ENCODE peak calls at places on chromosomes 7 and 10, in five cellular contexts. One of them, this sample, is unnamed.

GRCh38 chr10:110081914-110082313 is 74.1 kb downstream of the ADD3 start:
- DNase-seq in NCI-H1092 treated with DMSO at 0.1 percent for 48 hours: peak
- DNase-seq in stimulated activated CD4-positive, alpha-beta T cell treated with anti-CD3 and anti-CD28 coated beads, Interleukin-2, amount 100 ng/mL, for 48 hours: no peak
- DNase-seq in AG09319: no peak
- DNase-seq in GM04504: no peak
- DNase-seq in this sample: peak

GRCh38 chr10:43304687-43305333 is 37.9 kb upstream of the RASGEF1A start:
- DNase-seq in NCI-H1092 treated with DMSO at 0.1 percent for 48 hours: no peak
- DNase-seq in stimulated activated CD4-positive, alpha-beta T cell treated with anti-CD3 and anti-CD28 coated beads, Interleukin-2, amount 100 ng/mL, for 48 hours: peak
- DNase-seq in AG09319: no peak
- DNase-seq in GM04504: no peak
- DNase-seq in this sample: no peak

GRCh38 chr7:114173170-114173569 is 241.4 kb upstream of the FOXP2 start:
- DNase-seq in NCI-H1092 treated with DMSO at 0.1 percent for 48 hours: no peak
- DNase-seq in stimulated activated CD4-positive, alpha-beta T cell treated with anti-CD3 and anti-CD28 coated beads, Interleukin-2, amount 100 ng/mL, for 48 hours: no peak
- DNase-seq in AG09319: no peak
- DNase-seq in GM04504: no peak
- DNase-seq in this sample: no peak

GRCh38 chr7:21550076-21550475 is 7.2 kb downstream of the DNAH11 start:
- DNase-seq in NCI-H1092 treated with DMSO at 0.1 percent for 48 hours: no peak
- DNase-seq in stimulated activated CD4-positive, alpha-beta T cell treated with anti-CD3 and anti-CD28 coated beads, Interleukin-2, amount 100 ng/mL, for 48 hours: no peak
- DNase-seq in AG09319: no peak
- DNase-seq in GM04504: no peak
- DNase-seq in this sample: no peak

GRCh38 chr10:30705086-30705624 is 75.6 kb upstream of the LYZL2 start:
- DNase-seq in NCI-H1092 treated with DMSO at 0.1 percent for 48 hours: peak
- DNase-seq in stimulated activated CD4-positive, alpha-beta T cell treated with anti-CD3 and anti-CD28 coated beads, Interleukin-2, amount 100 ng/mL, for 48 hours: no peak
- DNase-seq in AG09319: no peak
- DNase-seq in GM04504: no peak
- DNase-seq in this sample: peak

GRCh38 chr7:27605689-27606269 is 56.9 kb downstream of the HIBADH start:
- DNase-seq in NCI-H1092 treated with DMSO at 0.1 percent for 48 hours: peak
- DNase-seq in stimulated activated CD4-positive, alpha-beta T cell treated with anti-CD3 and anti-CD28 coated beads, Interleukin-2, amount 100 ng/mL, for 48 hours: no peak
- DNase-seq in AG09319: no peak
- DNase-seq in GM04504: no peak
- DNase-seq in this sample: peak

GRCh38 chr10:131896403-131896802 is 4.4 kb upstream of the PPP2R2D start:
- DNase-seq in NCI-H1092 treated with DMSO at 0.1 percent for 48 hours: no peak
- DNase-seq in stimulated activated CD4-positive, alpha-beta T cell treated with anti-CD3 and anti-CD28 coated beads, Interleukin-2, amount 100 ng/mL, for 48 hours: no peak
- DNase-seq in AG09319: no peak
- DNase-seq in GM04504: no peak
- DNase-seq in this sample: no peak

GRCh38 chr10:123870260-123870659 is 21.3 kb downstream of the CPXM2 start:
- DNase-seq in NCI-H1092 treated with DMSO at 0.1 percent for 48 hours: no peak
- DNase-seq in stimulated activated CD4-positive, alpha-beta T cell treated with anti-CD3 and anti-CD28 coated beads, Interleukin-2, amount 100 ng/mL, for 48 hours: no peak
- DNase-seq in AG09319: no peak
- DNase-seq in GM04504: no peak
- DNase-seq in this sample: peak

GRCh38 chr10:52674474-52674873 is 98.1 kb downstream of the MBL2 start:
- DNase-seq in NCI-H1092 treated with DMSO at 0.1 percent for 48 hours: no peak
- DNase-seq in stimulated activated CD4-positive, alpha-beta T cell treated with anti-CD3 and anti-CD28 coated beads, Interleukin-2, amount 100 ng/mL, for 48 hours: no peak
- DNase-seq in AG09319: no peak
- DNase-seq in GM04504: no peak
- DNase-seq in this sample: no peak

GRCh38 chr10:35578608-35578956 is 26.6 kb upstream of the GJD4 start:
- DNase-seq in NCI-H1092 treated with DMSO at 0.1 percent for 48 hours: no peak
- DNase-seq in stimulated activated CD4-positive, alpha-beta T cell treated with anti-CD3 and anti-CD28 coated beads, Interleukin-2, amount 100 ng/mL, for 48 hours: no peak
- DNase-seq in AG09319: no peak
- DNase-seq in GM04504: no peak
- DNase-seq in this sample: no peak

GRCh38 chr10:111885919-111886318 is 297.6 kb downstream of the GPAM start:
- DNase-seq in NCI-H1092 treated with DMSO at 0.1 percent for 48 hours: no peak
- DNase-seq in stimulated activated CD4-positive, alpha-beta T cell treated with anti-CD3 and anti-CD28 coated beads, Interleukin-2, amount 100 ng/mL, for 48 hours: no peak
- DNase-seq in AG09319: no peak
- DNase-seq in GM04504: no peak
- DNase-seq in this sample: no peak

GRCh38 chr10:113382691-113383090 is 170.2 kb upstream of the HABP2 start:
- DNase-seq in NCI-H1092 treated with DMSO at 0.1 percent for 48 hours: no peak
- DNase-seq in stimulated activated CD4-positive, alpha-beta T cell treated with anti-CD3 and anti-CD28 coated beads, Interleukin-2, amount 100 ng/mL, for 48 hours: no peak
- DNase-seq in AG09319: no peak
- DNase-seq in GM04504: no peak
- DNase-seq in this sample: no peak

GRCh38 chr10:98285416-98285815 is 17.4 kb upstream of the LOXL4 start:
- DNase-seq in NCI-H1092 treated with DMSO at 0.1 percent for 48 hours: no peak
- DNase-seq in stimulated activated CD4-positive, alpha-beta T cell treated with anti-CD3 and anti-CD28 coated beads, Interleukin-2, amount 100 ng/mL, for 48 hours: no peak
- DNase-seq in AG09319: no peak
- DNase-seq in GM04504: no peak
- DNase-seq in this sample: no peak

GRCh38 chr10:133318494-133319127 is 9.9 kb downstream of the ZNF511 start:
- DNase-seq in NCI-H1092 treated with DMSO at 0.1 percent for 48 hours: peak
- DNase-seq in stimulated activated CD4-positive, alpha-beta T cell treated with anti-CD3 and anti-CD28 coated beads, Interleukin-2, amount 100 ng/mL, for 48 hours: peak
- DNase-seq in AG09319: no peak
- DNase-seq in GM04504: no peak
- DNase-seq in this sample: peak

GRCh38 chr10:63424576-63424975 is 41.2 kb downstream of the JMJD1C start:
- DNase-seq in NCI-H1092 treated with DMSO at 0.1 percent for 48 hours: no peak
- DNase-seq in stimulated activated CD4-positive, alpha-beta T cell treated with anti-CD3 and anti-CD28 coated beads, Interleukin-2, amount 100 ng/mL, for 48 hours: no peak
- DNase-seq in AG09319: no peak
- DNase-seq in GM04504: no peak
- DNase-seq in this sample: no peak

GRCh38 chr10:124175701-124176100 is 82.3 kb upstream of the CHST15 start:
- DNase-seq in NCI-H1092 treated with DMSO at 0.1 percent for 48 hours: no peak
- DNase-seq in stimulated activated CD4-positive, alpha-beta T cell treated with anti-CD3 and anti-CD28 coated beads, Interleukin-2, amount 100 ng/mL, for 48 hours: no peak
- DNase-seq in AG09319: no peak
- DNase-seq in GM04504: no peak
- DNase-seq in this sample: no peak

GRCh38 chr10:33237736-33238624 is 96.5 kb downstream of the NRP1 start:
- DNase-seq in NCI-H1092 treated with DMSO at 0.1 percent for 48 hours: no peak
- DNase-seq in stimulated activated CD4-positive, alpha-beta T cell treated with anti-CD3 and anti-CD28 coated beads, Interleukin-2, amount 100 ng/mL, for 48 hours: no peak
- DNase-seq in AG09319: no peak
- DNase-seq in GM04504: peak
- DNase-seq in this sample: no peak

GRCh38 chr7:136213012-136213411 is 235.9 kb upstream of the MTPN start:
- DNase-seq in NCI-H1092 treated with DMSO at 0.1 percent for 48 hours: no peak
- DNase-seq in stimulated activated CD4-positive, alpha-beta T cell treated with anti-CD3 and anti-CD28 coated beads, Interleukin-2, amount 100 ng/mL, for 48 hours: no peak
- DNase-seq in AG09319: no peak
- DNase-seq in GM04504: no peak
- DNase-seq in this sample: no peak

GRCh38 chr7:42617071-42617705 is 294.7 kb downstream of the C7orf25 start:
- DNase-seq in NCI-H1092 treated with DMSO at 0.1 percent for 48 hours: no peak
- DNase-seq in stimulated activated CD4-positive, alpha-beta T cell treated with anti-CD3 and anti-CD28 coated beads, Interleukin-2, amount 100 ng/mL, for 48 hours: no peak
- DNase-seq in AG09319: no peak
- DNase-seq in GM04504: no peak
- DNase-seq in this sample: no peak

GRCh38 chr7:102273749-102274712 is 12.6 kb upstream of the SH2B2 start:
- DNase-seq in NCI-H1092 treated with DMSO at 0.1 percent for 48 hours: no peak
- DNase-seq in stimulated activated CD4-positive, alpha-beta T cell treated with anti-CD3 and anti-CD28 coated beads, Interleukin-2, amount 100 ng/mL, for 48 hours: no peak
- DNase-seq in AG09319: no peak
- DNase-seq in GM04504: no peak
- DNase-seq in this sample: no peak

GRCh38 chr10:17181751-17182150 is 19.7 kb downstream of the TRDMT1 start:
- DNase-seq in NCI-H1092 treated with DMSO at 0.1 percent for 48 hours: peak
- DNase-seq in stimulated activated CD4-positive, alpha-beta T cell treated with anti-CD3 and anti-CD28 coated beads, Interleukin-2, amount 100 ng/mL, for 48 hours: no peak
- DNase-seq in AG09319: no peak
- DNase-seq in GM04504: no peak
- DNase-seq in this sample: peak

GRCh38 chr7:157498690-157499089 is 161.9 kb downstream of the DNAJB6 start:
- DNase-seq in NCI-H1092 treated with DMSO at 0.1 percent for 48 hours: no peak
- DNase-seq in stimulated activated CD4-positive, alpha-beta T cell treated with anti-CD3 and anti-CD28 coated beads, Interleukin-2, amount 100 ng/mL, for 48 hours: no peak
- DNase-seq in AG09319: no peak
- DNase-seq in GM04504: no peak
- DNase-seq in this sample: no peak

GRCh38 chr7:157560258-157560654 is 223.5 kb downstream of the DNAJB6 start:
- DNase-seq in NCI-H1092 treated with DMSO at 0.1 percent for 48 hours: no peak
- DNase-seq in stimulated activated CD4-positive, alpha-beta T cell treated with anti-CD3 and anti-CD28 coated beads, Interleukin-2, amount 100 ng/mL, for 48 hours: no peak
- DNase-seq in AG09319: no peak
- DNase-seq in GM04504: no peak
- DNase-seq in this sample: no peak

GRCh38 chr7:36355490-36355889 is 34.2 kb upstream of the ANLN start:
- DNase-seq in NCI-H1092 treated with DMSO at 0.1 percent for 48 hours: no peak
- DNase-seq in stimulated activated CD4-positive, alpha-beta T cell treated with anti-CD3 and anti-CD28 coated beads, Interleukin-2, amount 100 ng/mL, for 48 hours: no peak
- DNase-seq in AG09319: no peak
- DNase-seq in GM04504: no peak
- DNase-seq in this sample: no peak

GRCh38 chr10:107733731-107734130 is 569.2 kb upstream of the SORCS1 start:
- DNase-seq in NCI-H1092 treated with DMSO at 0.1 percent for 48 hours: no peak
- DNase-seq in stimulated activated CD4-positive, alpha-beta T cell treated with anti-CD3 and anti-CD28 coated beads, Interleukin-2, amount 100 ng/mL, for 48 hours: no peak
- DNase-seq in AG09319: no peak
- DNase-seq in GM04504: peak
- DNase-seq in this sample: no peak

GRCh38 chr7:91112902-91113321 is 151.3 kb upstream of the FZD1 start:
- DNase-seq in NCI-H1092 treated with DMSO at 0.1 percent for 48 hours: no peak
- DNase-seq in stimulated activated CD4-positive, alpha-beta T cell treated with anti-CD3 and anti-CD28 coated beads, Interleukin-2, amount 100 ng/mL, for 48 hours: no peak
- DNase-seq in AG09319: no peak
- DNase-seq in GM04504: no peak
- DNase-seq in this sample: no peak

GRCh38 chr10:67834375-67834774 is 3.6 kb downstream of the DNAJC12 start:
- DNase-seq in NCI-H1092 treated with DMSO at 0.1 percent for 48 hours: no peak
- DNase-seq in stimulated activated CD4-positive, alpha-beta T cell treated with anti-CD3 and anti-CD28 coated beads, Interleukin-2, amount 100 ng/mL, for 48 hours: no peak
- DNase-seq in AG09319: no peak
- DNase-seq in GM04504: no peak
- DNase-seq in this sample: no peak

GRCh38 chr7:102917436-102918353 is 4.9 kb downstream of the LRRC17 start:
- DNase-seq in NCI-H1092 treated with DMSO at 0.1 percent for 48 hours: no peak
- DNase-seq in stimulated activated CD4-positive, alpha-beta T cell treated with anti-CD3 and anti-CD28 coated beads, Interleukin-2, amount 100 ng/mL, for 48 hours: no peak
- DNase-seq in AG09319: no peak
- DNase-seq in GM04504: no peak
- DNase-seq in this sample: no peak

GRCh38 chr10:17445400-17445998 is 8.9 kb downstream of the ST8SIA6 start:
- DNase-seq in NCI-H1092 treated with DMSO at 0.1 percent for 48 hours: no peak
- DNase-seq in stimulated activated CD4-positive, alpha-beta T cell treated with anti-CD3 and anti-CD28 coated beads, Interleukin-2, amount 100 ng/mL, for 48 hours: no peak
- DNase-seq in AG09319: no peak
- DNase-seq in GM04504: no peak
- DNase-seq in this sample: no peak

GRCh38 chr7:140027866-140028265 is 34.9 kb downstream of the PARP12 start:
- DNase-seq in NCI-H1092 treated with DMSO at 0.1 percent for 48 hours: no peak
- DNase-seq in stimulated activated CD4-positive, alpha-beta T cell treated with anti-CD3 and anti-CD28 coated beads, Interleukin-2, amount 100 ng/mL, for 48 hours: no peak
- DNase-seq in AG09319: no peak
- DNase-seq in GM04504: no peak
- DNase-seq in this sample: no peak

GRCh38 chr10:81157649-81158048 is 619.9 kb downstream of the SH2D4B start:
- DNase-seq in NCI-H1092 treated with DMSO at 0.1 percent for 48 hours: no peak
- DNase-seq in stimulated activated CD4-positive, alpha-beta T cell treated with anti-CD3 and anti-CD28 coated beads, Interleukin-2, amount 100 ng/mL, for 48 hours: no peak
- DNase-seq in AG09319: no peak
- DNase-seq in GM04504: no peak
- DNase-seq in this sample: no peak

GRCh38 chr7:2175514-2175913 is 57.2 kb downstream of the MAD1L1 start:
- DNase-seq in NCI-H1092 treated with DMSO at 0.1 percent for 48 hours: no peak
- DNase-seq in stimulated activated CD4-positive, alpha-beta T cell treated with anti-CD3 and anti-CD28 coated beads, Interleukin-2, amount 100 ng/mL, for 48 hours: no peak
- DNase-seq in AG09319: peak
- DNase-seq in GM04504: peak
- DNase-seq in this sample: no peak

GRCh38 chr7:155247479-155248365 is 50.0 kb upstream of the INSIG1 start:
- DNase-seq in NCI-H1092 treated with DMSO at 0.1 percent for 48 hours: no peak
- DNase-seq in stimulated activated CD4-positive, alpha-beta T cell treated with anti-CD3 and anti-CD28 coated beads, Interleukin-2, amount 100 ng/mL, for 48 hours: no peak
- DNase-seq in AG09319: no peak
- DNase-seq in GM04504: no peak
- DNase-seq in this sample: no peak

This sample was measured in DMS79 treated with DMSO at 0.1 percent for 48 hours.